ENCODE peak calls at places on chromosomes 16 and 17, in four cellular contexts. A is IMR-90, C is neuronal stem cell, N is H1. D is an unnamed sample.
A peak's percentile ranks its signal among the peaks of the same experiment; 100 is the strongest.

GRCh38 chr16:426115-426905 is 861 bp downstream of the RAB11FIP3 start:
- DNase-seq in A (no peak), C (no peak), N (no peak), D (no peak)

GRCh38 chr16:77213542-77214108 is 14.4 kb downstream of the SYCE1L start:
- DNase-seq in A (peak; percentile 86), C (no peak), N (no peak), D (no peak)

GRCh38 chr17:81831957-81832607 is 1.0 kb downstream of the MCRIP1 start:
- DNase-seq in A (peak; percentile 41), C (no peak), N (no peak), D (no peak)

GRCh38 chr17:50536683-50537646 is 4.4 kb downstream of the EPN3 start:
- DNase-seq in A (no peak), C (no peak), N (no peak), D (no peak)

GRCh38 chr17:29390856-29391631 is 881 bp downstream of the TAOK1 start:
- DNase-seq in A (peak; percentile 42), C (no peak), N (no peak), D (peak; percentile 70)

GRCh38 chr16:65377131-65377649 is 255.3 kb upstream of the CDH11 start:
- DNase-seq in A (no peak), C (no peak), N (no peak), D (no peak)

GRCh38 chr17:20236586-20237227 is 227.5 kb downstream of the SPECC1 start:
- DNase-seq in A (no peak), C (no peak), N (no peak), D (no peak)

GRCh38 chr17:60231234-60231633 is 81.5 kb downstream of the CA4 start:
- DNase-seq in A (peak; percentile 39), C (no peak), N (no peak), D (no peak)

GRCh38 chr17:50834786-50835562 is 412 bp upstream of the WFIKKN2 start:
- DNase-seq in A (peak; percentile 39), C (no peak), N (no peak), D (peak; percentile 34)

GRCh38 chr16:69727916-69728270 is 1.5 kb upstream of the NQO1 start:
- DNase-seq in A (no peak), C (no peak), N (no peak), D (no peak)

GRCh38 chr16:69724981-69725479 is 1.3 kb downstream of the NQO1 start:
- DNase-seq in A (no peak), C (no peak), N (no peak), D (no peak)

GRCh38 chr16:69724414-69724873 is 1.9 kb downstream of the NQO1 start:
- DNase-seq in A (no peak), C (no peak), N (no peak), D (no peak)

GRCh38 chr16:69725480-69726312 is 664 bp downstream of the NQO1 start:
- DNase-seq in A (no peak), C (no peak), N (no peak), D (peak; percentile 33)

GRCh38 chr16:69726313-69727060 is at the start of gene NQO1:
- DNase-seq in A (peak; percentile 97), C (peak; percentile 83), N (peak; percentile 90), D (peak; percentile 99)
- H3K14ac ChIP-seq in A (peak within 1 kb of the TSS; percentile 100), C (no peak within 1 kb of the TSS), N (no peak within 1 kb of the TSS), D (peak within 1 kb of the TSS; percentile 92)

GRCh38 chr16:19437280-19437679 is 19.6 kb downstream of the TMC5 start:
- DNase-seq in A (no peak), C (no peak), N (no peak), D (no peak)
- H3K14ac ChIP-seq in A (no peak overlapping the region), C (no peak overlapping the region), N (no peak overlapping the region), D (no peak overlapping the region)

DNA sequence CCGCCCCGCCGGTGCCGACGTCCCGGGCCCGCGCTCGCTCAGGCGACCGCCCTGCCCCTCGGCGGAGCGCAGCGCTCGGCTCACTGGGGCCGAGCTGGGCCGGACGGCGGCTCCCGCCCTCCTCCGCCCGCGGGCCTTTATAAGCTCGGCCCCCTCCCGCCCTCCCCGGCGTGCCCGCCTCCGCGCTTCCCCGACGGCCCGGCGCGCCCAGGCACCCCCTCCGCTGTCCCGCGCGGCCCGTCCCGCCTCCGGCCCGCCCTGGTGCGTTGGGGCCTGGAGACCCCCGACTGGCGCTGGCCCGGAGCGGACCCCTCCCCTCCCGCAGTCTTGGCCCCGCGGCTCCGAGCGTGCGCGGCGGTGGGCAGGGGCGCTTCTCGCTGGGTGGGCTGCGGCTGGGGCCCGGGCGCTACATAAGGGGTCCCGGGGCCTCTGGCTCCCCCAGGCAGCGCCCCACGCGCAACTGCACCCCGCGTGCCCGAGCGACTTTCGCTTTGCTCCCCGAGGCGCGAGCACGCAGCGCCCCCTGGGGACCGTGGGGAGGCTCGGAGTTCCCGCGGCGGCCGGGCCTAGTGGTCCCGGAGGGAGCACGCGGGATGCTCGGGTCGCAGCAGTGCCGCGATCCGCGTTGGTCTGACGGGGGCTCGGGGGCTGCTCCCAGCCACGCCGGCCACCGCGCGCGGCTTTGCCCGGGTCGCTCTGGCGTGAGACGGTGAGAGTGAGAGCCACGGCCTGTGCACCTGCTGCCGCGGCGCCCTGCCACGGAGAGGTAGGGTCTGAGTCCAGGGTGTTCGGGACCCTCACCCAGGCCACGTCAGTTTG is at the start of gene PIEZO1:
- DNase-seq in A (peak; percentile 52), C (no peak), N (no peak), D (no peak)
- H3K14ac ChIP-seq in A (peak within 1 kb of the TSS; percentile 94), C (peak within 1 kb of the TSS; percentile 71), N (no peak within 1 kb of the TSS), D (peak within 1 kb of the TSS; percentile 86)

DNA sequence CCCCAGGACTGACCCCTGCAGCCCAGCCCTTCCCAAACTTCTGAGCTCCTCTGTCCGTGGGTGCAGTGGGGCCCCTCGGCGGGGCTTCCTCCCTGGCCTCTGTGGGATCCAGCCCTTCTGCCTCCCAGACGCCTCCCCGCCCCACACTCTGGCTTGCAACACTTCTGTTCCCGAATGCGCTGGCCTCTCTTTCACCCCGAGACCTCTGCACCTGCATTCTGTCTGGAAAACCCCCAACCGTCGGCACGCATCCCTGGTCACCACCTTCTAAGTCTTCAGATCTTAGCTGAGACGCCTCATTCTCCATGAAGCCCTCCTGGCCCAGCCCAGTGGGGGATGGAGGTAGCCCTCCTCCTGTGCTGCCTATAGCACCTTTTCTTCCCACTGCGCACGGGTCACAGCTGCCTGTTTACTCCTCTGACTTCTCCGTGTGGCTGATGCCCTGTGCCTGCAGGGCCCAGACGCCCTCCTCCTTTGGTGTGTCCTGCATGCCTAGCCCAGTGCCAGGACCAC is 26.4 kb downstream of the TMEM235 start:
- DNase-seq in A (peak; percentile 13), C (no peak), N (no peak), D (no peak)
- H3K14ac ChIP-seq in A (no peak overlapping the region), C (no peak overlapping the region), N (no peak overlapping the region), D (no peak overlapping the region)

GRCh38 chr17:17021194-17021863 is 20.9 kb upstream of the MPRIP start:
- DNase-seq in A (no peak), C (peak; percentile 65), N (no peak), D (peak; percentile 32)
- H3K14ac ChIP-seq in A (no peak overlapping the region), C (no peak overlapping the region), N (no peak overlapping the region), D (no peak overlapping the region)

GRCh38 chr16:50271148-50272041 is 5.0 kb downstream of the ADCY7 start:
- DNase-seq in A (no peak), C (no peak), N (no peak), D (no peak)
- H3K14ac ChIP-seq in A (no peak overlapping the region), C (no peak overlapping the region), N (no peak overlapping the region), D (no peak overlapping the region)

DNA sequence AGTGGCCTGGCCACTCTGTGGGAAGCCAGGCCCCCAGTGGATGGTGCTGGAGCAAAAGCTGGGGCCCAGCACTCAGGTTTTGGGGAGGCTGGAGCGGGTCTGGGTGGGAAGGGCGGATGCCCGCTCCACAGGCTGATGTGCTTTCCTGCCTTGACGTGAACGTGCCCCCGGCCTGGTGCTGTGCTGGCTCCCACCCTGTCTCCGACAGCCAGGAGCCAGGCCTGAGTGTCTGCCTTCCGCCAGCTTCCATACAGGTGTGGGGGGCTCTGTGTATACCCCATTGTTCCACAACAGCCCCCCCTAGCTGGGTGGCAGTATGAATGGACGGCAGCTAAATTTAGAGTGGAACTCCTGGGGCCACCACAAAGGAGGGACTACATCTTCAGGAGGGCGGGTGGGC is 20.0 kb downstream of the HIC1 start:
- DNase-seq in A (no peak), C (no peak), N (no peak), D (no peak)
- H3K14ac ChIP-seq in A (no peak overlapping the region), C (no peak overlapping the region), N (no peak overlapping the region), D (no peak overlapping the region)

DNA sequence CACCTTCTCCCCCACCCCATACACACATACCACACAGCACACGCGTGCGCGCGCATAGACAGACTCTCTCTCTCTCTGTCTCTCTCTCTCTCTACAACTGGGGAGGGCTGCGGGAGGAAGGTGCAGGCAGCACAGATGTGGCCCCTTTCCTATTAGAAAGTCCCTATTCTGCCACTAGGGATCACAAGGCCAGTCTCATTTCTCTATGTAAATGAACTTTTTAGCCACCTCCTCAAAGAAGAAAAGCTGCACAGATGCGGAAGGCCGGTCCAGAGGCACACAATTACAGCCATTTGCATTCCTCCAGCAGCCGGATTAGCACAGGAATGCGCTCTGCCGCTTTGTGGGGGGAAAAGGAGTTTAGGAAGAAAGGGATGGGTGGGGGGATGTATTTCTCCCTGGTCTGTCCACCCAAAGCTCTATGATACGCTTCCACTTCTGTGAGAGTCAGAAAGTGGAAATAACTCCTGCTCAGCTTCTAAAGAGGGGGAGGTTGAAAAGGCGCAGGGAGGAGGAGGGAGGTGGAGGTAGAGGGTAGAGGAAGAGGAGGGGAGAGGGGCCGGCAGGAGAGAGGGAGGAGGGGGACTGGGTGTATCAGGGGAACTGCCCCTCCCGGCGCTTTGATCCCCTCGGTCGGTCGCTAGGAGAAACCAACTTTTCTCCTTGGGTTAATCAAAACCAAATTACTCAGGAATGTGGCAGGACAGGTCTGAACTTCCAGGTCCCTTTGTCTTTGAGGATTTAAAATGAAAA is 11.7 kb downstream of the ZFHX3 start:
- DNase-seq in A (no peak), C (peak; percentile 90), N (no peak), D (peak; percentile 84)
- H3K14ac ChIP-seq in A (no peak overlapping the region), C (no peak overlapping the region), N (no peak overlapping the region), D (peak overlapping the region; percentile 39)

GRCh38 chr17:16653367-16654041 is at the start of gene ZNF624:
- DNase-seq in A (peak; percentile 83), C (peak; percentile 91), N (peak; percentile 89), D (peak; percentile 99)

GRCh38 chr17:16649585-16649984 is 4.1 kb downstream of the ZNF624 start:
- DNase-seq in A (no peak), C (no peak), N (no peak), D (no peak)

GRCh38 chr17:16652252-16652651 is 1.4 kb downstream of the ZNF624 start:
- DNase-seq in A (no peak), C (no peak), N (no peak), D (no peak)

DNA sequence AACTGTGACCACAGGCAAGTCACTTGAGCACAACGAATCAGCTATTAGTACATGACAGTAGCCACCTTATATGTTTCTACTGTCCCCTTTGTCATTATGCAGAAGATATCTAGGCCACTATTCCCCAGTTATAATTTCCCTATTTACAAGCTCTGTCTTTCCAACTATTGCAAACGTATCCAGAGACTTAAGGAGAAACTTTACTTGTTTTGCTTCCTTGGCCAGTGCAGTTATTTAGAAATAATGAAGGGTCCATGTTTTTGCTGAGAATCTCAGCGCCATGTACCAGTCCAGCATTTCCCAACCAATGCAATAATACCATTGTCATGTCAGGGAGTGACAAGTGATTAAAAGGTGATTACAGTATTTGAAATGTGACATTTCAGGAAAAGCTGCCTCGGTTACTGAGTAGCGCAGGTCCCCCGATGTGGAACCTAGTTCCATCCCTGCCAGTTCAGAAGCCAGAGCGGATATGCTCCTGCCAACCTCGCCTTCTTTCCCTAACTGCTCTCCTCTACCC is 743 bp downstream of the ZNF624 start:
- DNase-seq in A (no peak), C (no peak), N (no peak), D (no peak)
- H3K14ac ChIP-seq in A (peak overlapping the region; percentile 79), C (no peak overlapping the region), N (no peak overlapping the region), D (no peak overlapping the region)